ENCODE peak calls at places on chromosomes 7 and 10, in eight cellular contexts. R is neuronal stem cell; V is K562; J is cardiac muscle cell; T is CD8-positive, alpha-beta memory T cell; G is transverse colon; N is heart left ventricle; M is body of pancreas. O is an unnamed sample. For H3K9me3 and H3K4me1, the result is how much of the 10 kb centered on the place peaks cover.

GRCh38 chr7:11846311-11846710 is 14.3 kb upstream of the THSD7A start:
- DNase-seq in R (no peak), V (no peak), J (no peak), T (no peak), G (no peak), N (no peak), M (no peak), O (no peak)

GRCh38 chr7:4702961-4703512 is 20.9 kb downstream of the FOXK1 start:
- DNase-seq in R (no peak), V (no peak), J (no peak), T (no peak), G (no peak), N (peak), M (no peak), O (no peak)

GRCh38 chr7:116395125-116395791 is 104.3 kb upstream of the CAV2 start:
- DNase-seq in R (no peak), V (no peak), J (no peak), T (no peak), G (no peak), N (no peak), M (no peak), O (no peak)

GRCh38 chr7:55472928-55473725 is 99.2 kb downstream of the VOPP1 start:
- DNase-seq in R (no peak), V (no peak), J (no peak), T (no peak), G (no peak), N (no peak), M (no peak), O (no peak)

GRCh38 chr7:39453743-39454355 is 112.4 kb upstream of the YAE1 start:
- DNase-seq in R (peak), V (peak), J (peak), T (peak), G (peak), N (no peak), M (peak), O (no peak)

GRCh38 chr10:93080350-93081046 is 6.8 kb downstream of the CYP26A1 start:
- DNase-seq in R (no peak), V (peak), J (peak), T (peak), G (peak), N (no peak), M (peak), O (no peak)

GRCh38 chr7:16634292-16634738 is 11.2 kb downstream of the ANKMY2 start:
- DNase-seq in R (no peak), V (no peak), J (no peak), T (no peak), G (peak), N (no peak), M (no peak), O (peak)

GRCh38 chr7:55538538-55538937 is 33.8 kb downstream of the VOPP1 start:
- DNase-seq in R (no peak), V (no peak), J (no peak), T (no peak), G (no peak), N (no peak), M (no peak), O (no peak)

GRCh38 chr7:66629222-66629658 is 559 bp downstream of the KCTD7 start:
- DNase-seq in R (peak), V (peak), J (no peak), T (no peak), G (peak), N (no peak), M (no peak), O (no peak)

GRCh38 chr7:80450621-80451308 is 61.1 kb downstream of the GNAT3 start:
- DNase-seq in R (no peak), V (no peak), J (no peak), T (no peak), G (no peak), N (no peak), M (no peak), O (no peak)

GRCh38 chr7:75795831-75796285 is 17.7 kb downstream of the CCL24 start:
- DNase-seq in R (no peak), V (peak), J (peak), T (no peak), G (peak), N (peak), M (peak), O (peak)

GRCh38 chr10:49594594-49594993 is 15.5 kb upstream of the SLC18A3 start:
- DNase-seq in R (no peak), V (peak), J (peak), T (no peak), G (peak), N (no peak), M (peak), O (no peak)

GRCh38 chr7:83301416-83301815 is 138.7 kb upstream of the PCLO start:
- DNase-seq in R (no peak), V (no peak), J (no peak), T (no peak), G (no peak), N (no peak), M (no peak), O (no peak)

GRCh38 chr10:11687357-11687771 is 54.8 kb upstream of the ECHDC3 start:
- DNase-seq in R (no peak), V (peak), J (no peak), T (no peak), G (no peak), N (no peak), M (no peak), O (no peak)

GRCh38 chr10:128466831-128467371 is 340.7 kb upstream of the MKI67 start:
- DNase-seq in R (no peak), V (no peak), J (no peak), T (no peak), G (no peak), N (no peak), M (no peak), O (no peak)

GRCh38 chr10:128462026-128462425 is 335.8 kb upstream of the MKI67 start:
- DNase-seq in R (no peak), V (no peak), J (no peak), T (no peak), G (no peak), N (no peak), M (no peak), O (no peak)

GRCh38 chr10:128465697-128466096 is 339.5 kb upstream of the MKI67 start:
- DNase-seq in R (no peak), V (no peak), J (no peak), T (no peak), G (no peak), N (no peak), M (no peak), O (no peak)

GRCh38 chr10:128468462-128468861 is 342.2 kb upstream of the MKI67 start:
- DNase-seq in R (no peak), V (no peak), J (no peak), T (no peak), G (no peak), N (no peak), M (no peak), O (no peak)

DNA sequence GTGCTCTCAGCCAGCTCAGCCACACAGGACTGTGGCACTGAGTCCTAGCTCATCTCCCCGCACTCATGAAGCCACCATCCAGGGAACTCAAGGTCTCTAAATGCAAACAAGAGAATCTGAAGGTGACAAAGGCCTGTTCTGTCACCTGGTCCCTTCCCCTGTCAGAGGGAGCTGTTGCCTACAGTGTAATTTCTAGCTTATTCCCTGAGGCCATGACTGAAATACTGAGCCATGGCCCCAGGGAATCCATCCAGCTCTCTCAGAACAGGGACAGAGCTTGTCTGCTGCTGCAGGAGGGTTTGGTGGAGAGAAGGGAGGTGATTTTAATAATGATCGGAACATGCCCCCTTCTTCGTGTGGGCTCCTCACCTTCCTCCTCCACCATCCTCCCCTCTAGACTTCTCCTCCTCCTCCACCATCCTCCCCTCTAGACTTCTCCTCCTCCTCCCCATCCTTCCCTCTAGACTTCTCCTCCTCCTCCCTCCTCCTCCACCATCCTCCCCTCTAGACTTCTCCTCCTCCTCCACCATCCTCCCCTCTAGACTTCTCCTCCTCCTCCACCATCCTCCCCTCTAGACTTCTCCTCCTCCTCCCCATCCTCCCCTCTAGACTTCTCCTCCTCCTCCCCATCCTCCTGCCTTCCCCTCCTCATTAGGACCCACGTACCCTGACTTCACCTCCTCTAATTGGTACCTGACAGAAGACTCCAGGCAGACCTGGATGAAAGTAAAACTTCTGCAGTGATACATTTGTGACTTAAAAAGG is 337.9 kb upstream of the MKI67 start:
- DNase-seq in R (peak), V (no peak), J (no peak), T (peak), G (peak), N (no peak), M (peak), O (no peak)
- H3K9me3 ChIP-seq in R (under half), V (under half), J (under half), T (under half), G (under half), N (under half), M (under half), O (under half)

DNA sequence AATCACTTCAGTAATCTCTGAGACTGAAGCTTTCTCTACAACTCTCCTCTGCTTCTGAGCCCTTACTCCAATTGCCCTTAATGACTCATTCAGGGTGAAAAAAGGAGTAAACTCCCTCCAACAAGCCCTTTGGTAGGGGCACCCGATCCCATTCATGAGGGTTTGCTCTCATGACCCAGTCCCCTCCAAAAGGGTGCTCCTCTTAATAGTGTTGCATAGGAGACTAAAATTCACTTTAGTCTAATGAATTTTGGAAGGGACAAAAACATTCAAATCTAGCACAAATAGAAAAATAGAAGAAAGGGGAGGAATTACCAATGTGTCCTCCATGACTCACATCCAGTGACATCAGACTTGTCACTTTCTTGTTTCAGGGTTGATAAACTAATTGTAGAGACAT is 66.2 kb upstream of the CCNY start:
- DNase-seq in R (no peak), V (no peak), J (no peak), T (no peak), G (no peak), N (no peak), M (no peak), O (no peak)
- H3K4me3 ChIP-seq in R (no peak), V (no peak), J (no peak), T (no peak), G (no peak), N (no peak), M (no peak), O (no peak)

GRCh38 chr10:97686301-97686961 is 610 bp downstream of the AVPI1 start:
- DNase-seq in R (no peak), V (no peak), J (no peak), T (no peak), G (no peak), N (no peak), M (no peak), O (no peak)

GRCh38 chr10:97686962-97687784 is at the start of gene AVPI1:
- DNase-seq in R (peak), V (peak), J (peak), T (peak), G (peak), N (peak), M (peak), O (peak)

GRCh38 chr10:97690138-97690537 is 3.1 kb upstream of the AVPI1 start:
- DNase-seq in R (no peak), V (no peak), J (no peak), T (no peak), G (no peak), N (no peak), M (no peak), O (no peak)

GRCh38 chr10:97689637-97690036 is 2.6 kb upstream of the AVPI1 start:
- DNase-seq in R (no peak), V (peak), J (no peak), T (no peak), G (no peak), N (no peak), M (peak), O (no peak)

DNA sequence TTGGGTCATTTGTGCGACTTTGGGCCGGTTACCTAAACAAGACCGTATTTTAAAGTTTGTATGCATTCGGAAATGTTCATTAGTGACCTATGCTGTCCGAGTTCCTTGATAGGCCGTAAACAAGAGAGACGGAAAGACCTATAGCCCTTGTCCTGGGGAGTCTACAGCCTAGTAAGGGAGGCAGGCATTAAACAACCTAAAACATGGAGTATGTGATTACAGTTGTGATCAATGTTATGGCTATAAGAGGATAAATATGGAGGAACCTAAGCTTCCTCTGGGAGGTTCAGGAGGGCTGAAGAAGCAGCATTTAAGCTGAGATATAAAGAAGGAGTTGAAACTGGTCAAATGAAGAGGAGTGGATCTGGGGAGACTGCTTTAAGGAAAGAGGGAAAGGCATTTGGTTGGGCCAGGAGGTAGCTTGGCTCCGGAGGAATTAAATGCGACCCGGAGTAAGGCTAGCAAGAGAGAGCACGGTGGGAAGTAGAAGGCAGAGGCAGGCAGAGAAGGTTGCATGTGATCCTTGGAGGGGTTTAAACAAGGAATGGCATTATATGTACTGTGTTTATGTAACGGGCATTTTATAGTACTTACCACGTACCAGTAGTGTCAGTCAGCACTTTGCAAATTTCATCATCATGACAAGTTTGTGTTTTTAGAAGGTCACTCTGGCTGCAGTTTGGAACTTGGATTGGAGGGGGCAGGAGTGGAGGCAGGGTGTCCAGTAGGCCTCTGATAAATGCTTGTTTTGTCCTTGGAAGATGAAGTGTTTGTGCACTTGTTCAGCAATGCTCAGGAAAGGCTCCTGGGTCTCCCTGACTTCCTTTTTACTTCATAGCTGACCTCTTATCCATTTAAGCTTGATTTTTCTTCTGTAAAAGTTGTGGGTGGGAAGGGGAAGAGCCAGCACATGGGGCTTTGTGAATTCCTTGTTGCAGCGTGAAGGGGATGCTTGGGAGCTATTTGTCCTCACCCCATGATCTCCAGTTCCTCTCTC is 1.0 kb upstream of the AVPI1 start:
- DNase-seq in R (no peak), V (no peak), J (no peak), T (no peak), G (no peak), N (no peak), M (peak), O (no peak)
- H3K4me1 ChIP-seq in R (under half), V (under half), J (under half), T (under half), G (under half), N (under half), M (half or more), O (under half)

GRCh38 chr7:158192184-158192835 is 395.3 kb downstream of the PTPRN2 start:
- DNase-seq in R (no peak), V (peak), J (no peak), T (no peak), G (no peak), N (no peak), M (no peak), O (no peak)
- H3K9me3 ChIP-seq in R (under half), V (under half), J (under half), T (under half), G (under half), N (under half), M (under half), O (under half)

GRCh38 chr10:97442277-97442676 is 3.5 kb downstream of the EXOSC1 start:
- DNase-seq in R (no peak), V (no peak), J (no peak), T (no peak), G (no peak), N (no peak), M (no peak), O (no peak)

GRCh38 chr10:97445357-97445721 is 467 bp downstream of the EXOSC1 start:
- DNase-seq in R (no peak), V (no peak), J (no peak), T (no peak), G (no peak), N (no peak), M (no peak), O (no peak)

GRCh38 chr10:97445722-97446639 is at the start of the genes EXOSC1 and ZDHHC16:
- DNase-seq in R (peak), V (peak), J (peak), T (peak), G (peak), N (peak), M (peak), O (peak)

DNA sequence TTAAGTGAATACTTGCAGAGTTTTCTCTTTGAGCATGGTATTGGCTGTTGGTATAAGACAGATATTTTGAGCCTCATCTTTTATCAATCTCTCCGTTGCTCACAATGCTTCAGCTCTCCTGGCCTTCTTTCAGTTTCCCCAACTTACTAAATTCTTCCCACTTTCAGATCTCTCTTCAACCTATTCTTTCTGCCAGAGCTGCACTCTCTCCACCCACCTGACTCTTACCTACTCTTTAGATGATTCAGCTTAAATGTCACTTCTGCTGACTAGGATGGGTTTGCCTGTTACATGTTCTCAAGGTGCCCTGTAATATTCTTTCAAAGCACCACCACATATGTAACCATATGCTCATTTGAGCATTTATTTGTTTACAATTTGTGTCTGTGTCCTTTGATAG is 1.6 kb downstream of the EXOSC1 start:
- DNase-seq in R (no peak), V (no peak), J (no peak), T (no peak), G (no peak), N (no peak), M (no peak), O (no peak)
- H3K4me3 ChIP-seq in R (no peak), V (no peak), J (no peak), T (no peak), G (no peak), N (no peak), M (no peak), O (no peak)

GRCh38 chr7:30897770-30898169 is 13.9 kb upstream of the AQP1 start:
- DNase-seq in R (no peak), V (no peak), J (no peak), T (no peak), G (no peak), N (no peak), M (no peak), O (no peak)

GRCh38 chr7:30894866-30895408 is 16.7 kb upstream of the AQP1 start:
- DNase-seq in R (no peak), V (no peak), J (no peak), T (no peak), G (no peak), N (no peak), M (no peak), O (no peak)

GRCh38 chr7:30894009-30894408 is 17.6 kb upstream of the AQP1 start:
- DNase-seq in R (no peak), V (no peak), J (no peak), T (no peak), G (no peak), N (no peak), M (peak), O (no peak)

GRCh38 chr7:30896783-30897617 is 14.7 kb upstream of the AQP1 start:
- DNase-seq in R (no peak), V (peak), J (no peak), T (no peak), G (no peak), N (no peak), M (peak), O (no peak)

GRCh38 chr7:30896041-30896440 is 15.6 kb upstream of the AQP1 start:
- DNase-seq in R (no peak), V (peak), J (no peak), T (no peak), G (no peak), N (no peak), M (peak), O (no peak)
- H3K4me1 ChIP-seq in R (under half), V (under half), J (under half), T (under half), G (under half), N (under half), M (half or more), O (under half)

GRCh38 chr10:131077724-131078123 is 233.8 kb downstream of the TCERG1L start:
- DNase-seq in R (no peak), V (no peak), J (no peak), T (no peak), G (no peak), N (no peak), M (no peak), O (no peak)

GRCh38 chr10:131077031-131077430 is 234.5 kb downstream of the TCERG1L start:
- DNase-seq in R (no peak), V (no peak), J (no peak), T (no peak), G (no peak), N (no peak), M (no peak), O (no peak)

GRCh38 chr10:131076341-131076740 is 235.2 kb downstream of the TCERG1L start:
- DNase-seq in R (no peak), V (no peak), J (no peak), T (no peak), G (no peak), N (no peak), M (no peak), O (no peak)

GRCh38 chr10:131079314-131079713 is 232.2 kb downstream of the TCERG1L start:
- DNase-seq in R (no peak), V (no peak), J (no peak), T (no peak), G (no peak), N (no peak), M (no peak), O (no peak)

DNA sequence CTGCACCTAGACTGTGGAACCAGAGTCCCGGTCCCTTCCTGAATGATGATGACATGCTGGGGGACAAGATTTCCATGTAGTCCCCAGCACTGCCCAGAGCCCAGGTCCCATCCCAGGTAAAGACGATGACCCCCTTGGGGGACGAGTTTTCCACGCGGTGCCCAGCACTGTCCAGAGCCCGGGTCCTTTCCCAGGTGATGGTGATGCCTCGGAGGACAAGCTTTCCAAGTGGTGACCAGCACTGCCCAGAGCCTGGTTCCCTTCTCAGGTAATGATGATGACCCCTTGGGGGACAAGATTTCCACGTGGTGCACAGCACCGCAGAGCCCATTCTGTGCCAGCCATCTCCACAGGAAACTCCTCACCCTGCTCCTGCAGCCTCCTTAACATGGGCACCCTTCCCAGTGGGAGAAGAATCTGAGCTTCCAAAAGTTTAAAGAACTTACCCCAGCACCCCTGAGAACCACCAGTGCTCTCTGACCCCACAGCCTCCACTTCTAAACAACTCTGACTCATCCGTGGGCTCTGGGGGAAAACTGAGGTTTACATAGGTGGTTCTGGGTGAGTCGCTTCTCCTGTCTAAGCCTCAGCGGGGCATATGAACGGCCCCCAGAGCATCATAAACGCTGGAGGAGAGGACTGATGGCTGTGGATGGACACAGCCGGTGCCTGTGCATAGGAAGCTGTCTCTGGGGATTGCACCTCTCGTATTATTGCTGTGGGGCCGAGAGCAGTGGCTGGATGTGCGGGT is 233.2 kb downstream of the TCERG1L start:
- DNase-seq in R (no peak), V (no peak), J (no peak), T (no peak), G (no peak), N (no peak), M (no peak), O (no peak)
- H3K9me3 ChIP-seq in R (under half), V (under half), J (under half), T (under half), G (under half), N (under half), M (under half), O (under half)

O was measured in psoas muscle.